ENCODE peak calls at places on chromosomes 1 and 21, in four cellular contexts. E, W, K and V are unnamed samples.

GRCh38 chr1:6239213-6239752 is 3.5 kb upstream of the ICMT start:
- DNase-seq in E (no peak), W (no peak), K (no peak), V (no peak)

GRCh38 chr1:37763791-37764741 is 854 bp downstream of the EPHA10 start:
- DNase-seq in E (peak; percentile 58), W (peak; percentile 52), K (no peak), V (peak; percentile 73)

GRCh38 chr1:197464039-197464438 is 196.0 kb downstream of the CRB1 start:
- DNase-seq in E (peak; percentile 59), W (peak; percentile 98), K (no peak), V (no peak)

GRCh38 chr1:4696753-4697152 is 42.3 kb downstream of the AJAP1 start:
- DNase-seq in E (no peak), W (no peak), K (no peak), V (no peak)

GRCh38 chr21:15063081-15063820 is 1.5 kb downstream of the NRIP1 start:
- DNase-seq in E (no peak), W (no peak), K (no peak), V (no peak)

GRCh38 chr1:192573499-192573898 is 2.1 kb upstream of the RGS1 start:
- DNase-seq in E (no peak), W (no peak), K (no peak), V (no peak)

GRCh38 chr1:191870490-191870889 is 287.8 kb upstream of the RGS18 start:
- DNase-seq in E (no peak), W (no peak), K (no peak), V (no peak)

GRCh38 chr1:246780264-246780663 is 56.1 kb downstream of the SCCPDH start:
- DNase-seq in E (no peak), W (no peak), K (no peak), V (no peak)

GRCh38 chr1:84758968-84759491 is 68.8 kb upstream of the SSX2IP start:
- DNase-seq in E (no peak), W (peak; percentile 47), K (peak; percentile 28), V (no peak)

GRCh38 chr1:119587328-119587727 is 60.7 kb downstream of the ZNF697 start:
- DNase-seq in E (no peak), W (peak; percentile 47), K (no peak), V (no peak)

GRCh38 chr1:115838805-115839705 is 1.9 kb downstream of the NHLH2 start:
- DNase-seq in E (peak; percentile 37), W (peak; percentile 10), K (peak; percentile 26), V (peak; percentile 28)

GRCh38 chr1:53294557-53294956 is 33.3 kb downstream of the LRP8 start:
- DNase-seq in E (no peak), W (peak; percentile 53), K (no peak), V (peak; percentile 64)

GRCh38 chr1:233327938-233328660 is 575 bp downstream of the MAP3K21 start:
- DNase-seq in E (no peak), W (no peak), K (peak; percentile 28), V (peak; percentile 22)

GRCh38 chr1:161139765-161140164 is 7.3 kb upstream of the DEDD start:
- DNase-seq in E (no peak), W (peak; percentile 72), K (no peak), V (peak; percentile 56)

GRCh38 chr1:205068457-205069035 is 15.7 kb downstream of the TMEM81 start:
- DNase-seq in E (no peak), W (peak; percentile 71), K (no peak), V (no peak)

GRCh38 chr1:53625049-53625448 is 113.9 kb downstream of the GLIS1 start:
- DNase-seq in E (no peak), W (peak; percentile 59), K (peak; percentile 51), V (no peak)

GRCh38 chr1:68917456-68917855 is 420.6 kb upstream of the DEPDC1 start:
- DNase-seq in E (no peak), W (peak; percentile 11), K (no peak), V (no peak)

GRCh38 chr21:39456665-39457064 is 4.9 kb downstream of the SH3BGR start:
- DNase-seq in E (no peak), W (no peak), K (no peak), V (no peak)
- TF ChIP-seq CTCF in E (no peak), W (peak; percentile 12), K (no peak), V (no peak)

GRCh38 chr1:117828206-117828605 is 101.2 kb downstream of the GDAP2 start:
- DNase-seq in E (peak; percentile 45), W (peak; percentile 93), K (peak; percentile 81), V (no peak)
- TF ChIP-seq CTCF in E (no peak), W (no peak), K (no peak), V (no peak)

DNA sequence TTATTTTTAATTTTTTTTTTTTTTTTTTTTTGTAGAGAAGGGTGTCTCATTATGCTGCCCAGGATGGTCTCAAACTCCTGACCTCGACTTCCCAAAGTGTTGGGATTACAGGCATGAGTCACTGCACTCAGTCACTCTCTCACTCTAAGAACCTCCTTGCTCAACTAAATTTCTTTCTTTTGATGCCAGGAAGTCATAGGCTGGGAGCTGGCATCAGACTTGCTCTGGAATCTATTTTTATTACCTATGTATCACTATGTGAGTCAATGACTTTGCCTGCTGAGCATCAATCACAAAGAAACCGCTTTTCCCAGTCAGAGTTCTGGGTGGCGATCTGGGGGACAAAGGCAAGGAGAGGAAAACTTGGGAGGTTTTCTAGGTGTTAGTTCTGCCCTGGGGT is 35.5 kb upstream of the PARP1 start:
- DNase-seq in E (no peak), W (peak; percentile 21), K (no peak), V (no peak)
- TF ChIP-seq CTCF in E (no peak), W (no peak), K (no peak), V (no peak)

DNA sequence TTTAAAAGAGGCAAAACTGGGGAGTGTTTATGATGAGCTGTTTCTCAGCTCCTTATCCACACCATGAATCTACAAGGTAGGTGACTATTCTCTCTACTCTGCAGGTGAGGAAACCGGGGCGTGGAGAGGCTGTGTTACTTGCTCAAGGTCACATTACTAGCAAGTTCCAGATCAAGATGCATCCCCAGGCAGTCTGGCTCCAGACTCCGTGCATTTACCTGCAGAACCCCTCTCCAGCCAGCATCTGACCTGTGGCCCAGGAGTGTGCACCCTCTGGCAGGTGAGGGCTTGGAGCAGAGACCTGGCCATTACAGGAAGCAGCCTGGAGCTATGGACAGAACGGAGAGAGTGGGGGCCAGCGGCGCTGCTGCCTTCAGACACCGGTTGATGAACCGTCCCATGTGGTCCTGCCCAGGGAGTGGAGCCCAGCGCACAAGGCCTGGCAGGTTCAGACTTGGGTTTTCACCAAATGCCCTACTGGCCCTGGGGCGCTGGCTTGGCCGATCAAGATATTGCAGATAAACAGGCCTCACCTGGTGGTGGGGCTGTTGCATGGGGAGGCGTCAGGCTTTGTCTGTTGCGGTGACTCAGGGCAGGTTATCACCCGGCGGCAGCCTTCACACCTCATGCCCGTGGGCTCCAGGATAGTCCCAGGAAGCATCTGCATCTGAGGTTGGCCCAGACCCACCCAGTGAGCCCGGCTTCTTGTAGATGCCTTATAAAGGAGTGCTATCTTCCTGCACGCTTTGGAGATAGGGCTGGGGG is 29.2 kb upstream of the WNT4 start:
- DNase-seq in E (no peak), W (no peak), K (no peak), V (no peak)
- TF ChIP-seq CTCF in E (no peak), W (no peak), K (no peak), V (no peak)

GRCh38 chr1:66357478-66358197 is 176.3 kb upstream of the SGIP1 start:
- DNase-seq in E (no peak), W (no peak), K (no peak), V (no peak)

GRCh38 chr1:66360285-66360724 is 173.6 kb upstream of the SGIP1 start:
- DNase-seq in E (no peak), W (no peak), K (no peak), V (no peak)

GRCh38 chr1:66355756-66356155 is 178.2 kb upstream of the SGIP1 start:
- DNase-seq in E (no peak), W (no peak), K (no peak), V (no peak)

GRCh38 chr1:66356605-66357004 is 177.3 kb upstream of the SGIP1 start:
- DNase-seq in E (no peak), W (no peak), K (no peak), V (no peak)

DNA sequence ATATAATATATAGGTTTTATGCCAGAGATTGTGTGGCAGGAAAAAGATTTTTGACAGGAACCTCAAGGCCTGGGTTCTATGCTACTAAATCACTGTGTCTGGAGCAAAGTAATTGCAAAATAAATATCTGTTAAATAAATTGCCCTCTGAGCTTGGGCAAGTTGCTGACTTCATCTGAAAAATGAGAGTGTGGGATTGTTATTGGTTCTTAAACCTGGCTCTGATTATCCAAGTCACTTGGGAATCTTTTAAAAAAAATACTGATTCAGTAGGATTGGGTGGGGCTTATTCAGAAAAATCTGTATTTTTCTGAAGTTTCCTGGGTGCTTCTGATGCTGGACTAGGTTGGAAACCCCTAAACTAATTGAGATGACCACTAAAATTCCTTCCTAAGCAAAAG is 174.1 kb upstream of the SGIP1 start:
- DNase-seq in E (no peak), W (no peak), K (no peak), V (no peak)
- TF ChIP-seq CTCF in E (no peak), W (no peak), K (no peak), V (no peak)

DNA sequence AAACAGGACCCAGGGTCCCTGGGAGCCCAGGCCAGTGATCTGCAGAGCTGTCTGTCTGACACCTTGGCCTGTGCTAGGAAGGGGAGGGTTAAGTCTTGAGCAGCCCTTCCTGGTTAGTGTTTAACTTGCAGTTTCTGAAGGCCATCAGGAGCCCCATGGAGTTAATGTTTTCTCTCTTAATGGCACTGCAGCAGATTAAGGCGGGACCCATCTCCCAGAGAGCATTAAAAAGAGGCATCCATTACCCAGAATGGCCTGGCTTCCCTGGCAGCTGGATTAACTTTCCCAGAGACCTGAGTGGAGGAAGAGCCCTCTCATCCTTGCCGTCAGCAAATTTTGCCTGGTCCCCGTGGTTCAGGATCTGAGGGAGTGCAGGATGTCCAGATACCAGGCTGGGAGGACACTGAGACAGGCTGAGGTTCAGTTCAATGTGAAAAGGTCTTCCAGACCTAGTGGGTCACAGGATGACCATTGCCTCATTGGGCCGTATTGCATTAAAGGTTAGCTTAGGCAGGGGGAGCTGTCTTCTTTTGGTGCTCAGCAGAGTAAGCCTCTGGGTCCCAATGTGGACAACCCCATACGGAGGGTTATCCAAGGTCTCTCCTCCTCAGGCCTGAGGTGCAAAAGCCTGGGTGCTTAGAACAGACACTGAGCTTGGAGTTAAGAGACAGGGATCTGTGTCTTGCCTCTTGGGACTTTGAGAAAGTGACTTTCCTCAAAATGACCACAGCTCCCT is 522.6 kb downstream of the PTPRU start:
- DNase-seq in E (no peak), W (no peak), K (no peak), V (no peak)
- TF ChIP-seq CTCF in E (no peak), W (no peak), K (no peak), V (no peak)

GRCh38 chr1:2514863-2515762 is 11.3 kb downstream of the PANK4 start:
- DNase-seq in E (no peak), W (no peak), K (no peak), V (no peak)
- TF ChIP-seq CTCF in E (no peak), W (peak; percentile 24), K (no peak), V (no peak)